ENCODE peak calls at places on chromosomes 11 and 22, in seven cellular contexts. One of them, this sample, is unnamed.

GRCh38 chr22:26431151-26431995 is 2.3 kb downstream of the ASPHD2 start:
- DNase-seq in stimulated activated naive CD8-positive, alpha-beta T cell treated with anti-CD3 and anti-CD28 coated beads, Interleukin-15, Interleukin-2, amounts not matched to agents 100 U/mL and 50 U/mL, for 24 hours: no peak
- DNase-seq in activated T-cell treated with anti-CD3 and anti-CD28 coated beads for 24 hours: no peak
- DNase-seq in activated CD4-positive, CD25-positive, alpha-beta regulatory T cell treated with anti-CD3 and anti-CD28 coated beads, Interleukin-2, amount 50 U/mL, for 16 hours: no peak
- DNase-seq in pancreas: no peak
- DNase-seq in T follicular helper cell: no peak
- DNase-seq in stimulated activated CD8-positive, alpha-beta memory T cell treated with anti-CD3 and anti-CD28 coated beads, Interleukin-7, amount 100 ng/mL, for 4 hours: no peak
- DNase-seq in this sample: no peak

GRCh38 chr22:48456449-48456848 is 1371.2 kb downstream of the BRD1 start:
- DNase-seq in stimulated activated naive CD8-positive, alpha-beta T cell treated with anti-CD3 and anti-CD28 coated beads, Interleukin-15, Interleukin-2, amounts not matched to agents 100 U/mL and 50 U/mL, for 24 hours: no peak
- DNase-seq in activated T-cell treated with anti-CD3 and anti-CD28 coated beads for 24 hours: no peak
- DNase-seq in activated CD4-positive, CD25-positive, alpha-beta regulatory T cell treated with anti-CD3 and anti-CD28 coated beads, Interleukin-2, amount 50 U/mL, for 16 hours: no peak
- DNase-seq in pancreas: no peak
- DNase-seq in T follicular helper cell: no peak
- DNase-seq in stimulated activated CD8-positive, alpha-beta memory T cell treated with anti-CD3 and anti-CD28 coated beads, Interleukin-7, amount 100 ng/mL, for 4 hours: no peak
- DNase-seq in this sample: no peak

GRCh38 chr11:3058753-3059664 is 1.8 kb upstream of the CARS1 start:
- DNase-seq in stimulated activated naive CD8-positive, alpha-beta T cell treated with anti-CD3 and anti-CD28 coated beads, Interleukin-15, Interleukin-2, amounts not matched to agents 100 U/mL and 50 U/mL, for 24 hours: no peak
- DNase-seq in activated T-cell treated with anti-CD3 and anti-CD28 coated beads for 24 hours: no peak
- DNase-seq in activated CD4-positive, CD25-positive, alpha-beta regulatory T cell treated with anti-CD3 and anti-CD28 coated beads, Interleukin-2, amount 50 U/mL, for 16 hours: no peak
- DNase-seq in pancreas: no peak
- DNase-seq in T follicular helper cell: no peak
- DNase-seq in stimulated activated CD8-positive, alpha-beta memory T cell treated with anti-CD3 and anti-CD28 coated beads, Interleukin-7, amount 100 ng/mL, for 4 hours: no peak
- DNase-seq in this sample: no peak

GRCh38 chr11:78390809-78391208 is 26.8 kb downstream of the GAB2 start:
- DNase-seq in stimulated activated naive CD8-positive, alpha-beta T cell treated with anti-CD3 and anti-CD28 coated beads, Interleukin-15, Interleukin-2, amounts not matched to agents 100 U/mL and 50 U/mL, for 24 hours: no peak
- DNase-seq in activated T-cell treated with anti-CD3 and anti-CD28 coated beads for 24 hours: no peak
- DNase-seq in activated CD4-positive, CD25-positive, alpha-beta regulatory T cell treated with anti-CD3 and anti-CD28 coated beads, Interleukin-2, amount 50 U/mL, for 16 hours: no peak
- DNase-seq in pancreas: no peak
- DNase-seq in T follicular helper cell: no peak
- DNase-seq in stimulated activated CD8-positive, alpha-beta memory T cell treated with anti-CD3 and anti-CD28 coated beads, Interleukin-7, amount 100 ng/mL, for 4 hours: no peak
- DNase-seq in this sample: no peak

GRCh38 chr11:11075515-11076171 is 217.8 kb upstream of the ZBED5 start:
- DNase-seq in stimulated activated naive CD8-positive, alpha-beta T cell treated with anti-CD3 and anti-CD28 coated beads, Interleukin-15, Interleukin-2, amounts not matched to agents 100 U/mL and 50 U/mL, for 24 hours: no peak
- DNase-seq in activated T-cell treated with anti-CD3 and anti-CD28 coated beads for 24 hours: no peak
- DNase-seq in activated CD4-positive, CD25-positive, alpha-beta regulatory T cell treated with anti-CD3 and anti-CD28 coated beads, Interleukin-2, amount 50 U/mL, for 16 hours: no peak
- DNase-seq in pancreas: no peak
- DNase-seq in T follicular helper cell: no peak
- DNase-seq in stimulated activated CD8-positive, alpha-beta memory T cell treated with anti-CD3 and anti-CD28 coated beads, Interleukin-7, amount 100 ng/mL, for 4 hours: no peak
- DNase-seq in this sample: no peak

GRCh38 chr11:75450826-75451783 is 18.1 kb upstream of the KLHL35 start:
- DNase-seq in stimulated activated naive CD8-positive, alpha-beta T cell treated with anti-CD3 and anti-CD28 coated beads, Interleukin-15, Interleukin-2, amounts not matched to agents 100 U/mL and 50 U/mL, for 24 hours: peak
- DNase-seq in activated T-cell treated with anti-CD3 and anti-CD28 coated beads for 24 hours: no peak
- DNase-seq in activated CD4-positive, CD25-positive, alpha-beta regulatory T cell treated with anti-CD3 and anti-CD28 coated beads, Interleukin-2, amount 50 U/mL, for 16 hours: no peak
- DNase-seq in pancreas: no peak
- DNase-seq in T follicular helper cell: no peak
- DNase-seq in stimulated activated CD8-positive, alpha-beta memory T cell treated with anti-CD3 and anti-CD28 coated beads, Interleukin-7, amount 100 ng/mL, for 4 hours: no peak
- DNase-seq in this sample: peak

GRCh38 chr11:76785513-76785912 is 2.4 kb downstream of the TSKU start:
- DNase-seq in stimulated activated naive CD8-positive, alpha-beta T cell treated with anti-CD3 and anti-CD28 coated beads, Interleukin-15, Interleukin-2, amounts not matched to agents 100 U/mL and 50 U/mL, for 24 hours: no peak
- DNase-seq in activated T-cell treated with anti-CD3 and anti-CD28 coated beads for 24 hours: no peak
- DNase-seq in activated CD4-positive, CD25-positive, alpha-beta regulatory T cell treated with anti-CD3 and anti-CD28 coated beads, Interleukin-2, amount 50 U/mL, for 16 hours: no peak
- DNase-seq in pancreas: no peak
- DNase-seq in T follicular helper cell: no peak
- DNase-seq in stimulated activated CD8-positive, alpha-beta memory T cell treated with anti-CD3 and anti-CD28 coated beads, Interleukin-7, amount 100 ng/mL, for 4 hours: no peak
- DNase-seq in this sample: peak

GRCh38 chr11:43576834-43577521 is 103.6 kb upstream of the HSD17B12 start:
- DNase-seq in stimulated activated naive CD8-positive, alpha-beta T cell treated with anti-CD3 and anti-CD28 coated beads, Interleukin-15, Interleukin-2, amounts not matched to agents 100 U/mL and 50 U/mL, for 24 hours: peak
- DNase-seq in activated T-cell treated with anti-CD3 and anti-CD28 coated beads for 24 hours: no peak
- DNase-seq in activated CD4-positive, CD25-positive, alpha-beta regulatory T cell treated with anti-CD3 and anti-CD28 coated beads, Interleukin-2, amount 50 U/mL, for 16 hours: no peak
- DNase-seq in pancreas: no peak
- DNase-seq in T follicular helper cell: no peak
- DNase-seq in stimulated activated CD8-positive, alpha-beta memory T cell treated with anti-CD3 and anti-CD28 coated beads, Interleukin-7, amount 100 ng/mL, for 4 hours: no peak
- DNase-seq in this sample: no peak

GRCh38 chr22:17884084-17884483 is 109.8 kb upstream of the BID start:
- DNase-seq in stimulated activated naive CD8-positive, alpha-beta T cell treated with anti-CD3 and anti-CD28 coated beads, Interleukin-15, Interleukin-2, amounts not matched to agents 100 U/mL and 50 U/mL, for 24 hours: no peak
- DNase-seq in activated T-cell treated with anti-CD3 and anti-CD28 coated beads for 24 hours: no peak
- DNase-seq in activated CD4-positive, CD25-positive, alpha-beta regulatory T cell treated with anti-CD3 and anti-CD28 coated beads, Interleukin-2, amount 50 U/mL, for 16 hours: no peak
- DNase-seq in pancreas: no peak
- DNase-seq in T follicular helper cell: no peak
- DNase-seq in stimulated activated CD8-positive, alpha-beta memory T cell treated with anti-CD3 and anti-CD28 coated beads, Interleukin-7, amount 100 ng/mL, for 4 hours: no peak
- DNase-seq in this sample: no peak

This sample was measured in HAP-1.